ENCODE peak calls at places on chromosome 2, in four cellular contexts. W is neural crest cell, A is AG09319, Y is Calu3. T is an unnamed sample.

GRCh38 chr2:54479422-54479821 is 23.3 kb downstream of the SPTBN1 start:
- DNase-seq in Y (no peak), W (no peak), A (no peak), T (no peak)

GRCh38 chr2:72457801-72458516 is 310.3 kb upstream of the CYP26B1 start:
- DNase-seq in A (peak; percentile 36), W (no peak), Y (no peak), T (no peak)

GRCh38 chr2:64328415-64328722 is 125.6 kb upstream of the LGALSL start:
- DNase-seq in Y (no peak), A (no peak), W (no peak), T (no peak)

GRCh38 chr2:132009874-132010521 is 151.8 kb downstream of the ANKRD30BL start:
- DNase-seq in Y (peak; percentile 3), W (no peak), A (no peak), T (no peak)

GRCh38 chr2:63755216-63755615 is 86.5 kb upstream of the UGP2 start:
- DNase-seq in Y (no peak), A (no peak), W (no peak), T (no peak)

GRCh38 chr2:207180741-207181140 is 15.0 kb upstream of the KLF7 start:
- DNase-seq in A (no peak), W (no peak), Y (no peak), T (no peak)

GRCh38 chr2:111617804-111618576 is 266.0 kb downstream of the ANAPC1 start:
- DNase-seq in W (no peak), A (no peak), Y (peak; percentile 61), T (no peak)

GRCh38 chr2:59076079-59076619 is 835.0 kb upstream of the FANCL start:
- DNase-seq in A (no peak), Y (no peak), W (no peak), T (no peak)

GRCh38 chr2:20616341-20616871 is 34.5 kb downstream of the HS1BP3 start:
- DNase-seq in Y (no peak), A (no peak), W (no peak), T (no peak)

GRCh38 chr2:118198268-118198667 is 110.0 kb downstream of the INSIG2 start:
- DNase-seq in W (no peak), A (no peak), Y (no peak), T (no peak)

GRCh38 chr2:11307764-11308415 is 36.5 kb downstream of the ROCK2 start:
- DNase-seq in W (no peak), Y (no peak), A (no peak), T (no peak)

GRCh38 chr2:190436552-190436951 is 28.4 kb downstream of the MFSD6 start:
- DNase-seq in Y (no peak), W (no peak), A (no peak), T (no peak)

GRCh38 chr2:14524041-14524802 is 108.3 kb upstream of the LRATD1 start:
- DNase-seq in W (no peak), Y (no peak), A (peak; percentile 42), T (no peak)

GRCh38 chr2:113309655-113310387 is 31.1 kb upstream of the PAX8 start:
- DNase-seq in A (no peak), W (no peak), Y (no peak), T (no peak)
- TF ChIP-seq CTCF in A (no peak), W (no peak), Y (no peak), T (no peak)

GRCh38 chr2:127197475-127198385 is 22.4 kb downstream of the CYP27C1 start:
- DNase-seq in A (no peak), W (peak; percentile 76), Y (peak; percentile 87), T (no peak)
- TF ChIP-seq CTCF in A (peak; percentile 49), W (peak; percentile 73), Y (peak; percentile 41), T (no peak)

GRCh38 chr2:65800998-65801397 is 368.6 kb upstream of the SPRED2 start:
- DNase-seq in W (no peak), A (no peak), Y (peak; percentile 32), T (no peak)
- TF ChIP-seq CTCF in W (peak; percentile 40), A (peak; percentile 38), Y (peak; percentile 49), T (no peak)

GRCh38 chr2:158045362-158045761 is 56.3 kb upstream of the UPP2 start:
- DNase-seq in Y (peak; percentile 18), W (no peak), A (no peak), T (no peak)
- TF ChIP-seq CTCF in Y (peak; percentile 43), W (no peak), A (no peak), T (no peak)

GRCh38 chr2:200525882-200526651 is at the start of gene SGO2:
- DNase-seq in W (peak; percentile 88), Y (peak; percentile 96), A (peak; percentile 75), T (peak; percentile 81)
- TF ChIP-seq CTCF in W (no peak), Y (no peak), A (no peak), T (no peak)

GRCh38 chr2:53040536-53041229 is 726.9 kb upstream of the CHAC2 start:
- DNase-seq in W (no peak), A (no peak), Y (no peak), T (no peak)
- TF ChIP-seq CTCF in W (peak; percentile 43), A (no peak), Y (no peak), T (no peak)

T was measured in omental fat pad.